ENCODE peak calls at places on chromosomes 6 and 20, in nine cellular contexts. X, J, K, T, R, O, L, S and Q are unnamed samples.

GRCh38 chr20:50579511-50579910 is 69.3 kb downstream of the PTPN1 start:
- DNase-seq in X (no peak), J (no peak), K (no peak), T (no peak), R (no peak), O (no peak), L (no peak), S (no peak), Q (no peak)

GRCh38 chr20:61853073-61854005 is 212.3 kb downstream of the TAF4 start:
- DNase-seq in X (no peak), J (peak), K (no peak), T (no peak), R (no peak), O (no peak), L (no peak), S (no peak), Q (no peak)

GRCh38 chr6:142387997-142388815 is 86.4 kb downstream of the ADGRG6 start:
- DNase-seq in X (peak), J (peak), K (no peak), T (peak), R (no peak), O (no peak), L (peak), S (peak), Q (no peak)

GRCh38 chr6:40326689-40327404 is 260.3 kb downstream of the LRFN2 start:
- DNase-seq in X (no peak), J (peak), K (no peak), T (no peak), R (no peak), O (no peak), L (no peak), S (no peak), Q (no peak)

GRCh38 chr6:155314773-155315515 is 660 bp upstream of the TFB1M start:
- DNase-seq in X (peak), J (peak), K (peak), T (peak), R (peak), O (peak), L (peak), S (peak), Q (peak)

GRCh38 chr6:128370072-128370471 is 150.3 kb downstream of the PTPRK start:
- DNase-seq in X (peak), J (no peak), K (peak), T (peak), R (no peak), O (no peak), L (peak), S (peak), Q (no peak)

GRCh38 chr6:25244865-25245264 is 34.3 kb upstream of the CARMIL1 start:
- DNase-seq in X (no peak), J (no peak), K (no peak), T (no peak), R (peak), O (no peak), L (no peak), S (no peak), Q (no peak)

GRCh38 chr6:86203044-86203443 is 560.4 kb upstream of the SYNCRIP start:
- DNase-seq in X (no peak), J (no peak), K (no peak), T (no peak), R (no peak), O (no peak), L (no peak), S (no peak), Q (no peak)

GRCh38 chr6:169810066-169810989 is 58.9 kb downstream of the ERMARD start:
- DNase-seq in X (no peak), J (peak), K (no peak), T (no peak), R (no peak), O (no peak), L (no peak), S (no peak), Q (no peak)

GRCh38 chr6:26250806-26251075 is 114.3 kb upstream of the BTN3A2 start:
- DNase-seq in X (no peak), J (no peak), K (no peak), T (no peak), R (no peak), O (no peak), L (no peak), S (peak), Q (no peak)

GRCh38 chr20:59165794-59166709 is 2.4 kb downstream of the ZNF831 start:
- DNase-seq in X (no peak), J (no peak), K (no peak), T (no peak), R (no peak), O (no peak), L (no peak), S (no peak), Q (no peak)

GRCh38 chr6:37459981-37460800 is 27.2 kb downstream of the CMTR1 start:
- DNase-seq in X (no peak), J (no peak), K (no peak), T (no peak), R (no peak), O (no peak), L (no peak), S (peak), Q (no peak)

GRCh38 chr6:31462026-31462963 is 35.6 kb upstream of the MICB start:
- DNase-seq in X (peak), J (no peak), K (no peak), T (peak), R (no peak), O (no peak), L (peak), S (peak), Q (peak)

GRCh38 chr6:43231053-43231452 is 1.8 kb upstream of the DNPH1 start:
- DNase-seq in X (no peak), J (no peak), K (no peak), T (no peak), R (no peak), O (no peak), L (no peak), S (no peak), Q (no peak)

GRCh38 chr6:163127587-163127986 is 286.9 kb upstream of the QKI start:
- DNase-seq in X (no peak), J (no peak), K (no peak), T (no peak), R (no peak), O (no peak), L (no peak), S (no peak), Q (no peak)

GRCh38 chr6:107695061-107695715 is 128.9 kb downstream of the SCML4 start:
- DNase-seq in X (no peak), J (no peak), K (no peak), T (no peak), R (no peak), O (no peak), L (no peak), S (peak), Q (no peak)

GRCh38 chr20:53774487-53775203 is 181.0 kb upstream of the ZNF217 start:
- DNase-seq in X (peak), J (no peak), K (peak), T (peak), R (no peak), O (no peak), L (peak), S (peak), Q (peak)

GRCh38 chr6:37860226-37860839 is 40.8 kb downstream of the ZFAND3 start:
- DNase-seq in X (peak), J (peak), K (no peak), T (peak), R (peak), O (no peak), L (peak), S (peak), Q (no peak)

GRCh38 chr6:150641398-150642139 is 41.9 kb downstream of the PLEKHG1 start:
- DNase-seq in X (peak), J (peak), K (no peak), T (no peak), R (peak), O (no peak), L (peak), S (no peak), Q (no peak)

GRCh38 chr20:49627329-49627761 is 59.4 kb upstream of the PTGIS start:
- DNase-seq in X (no peak), J (no peak), K (no peak), T (no peak), R (no peak), O (no peak), L (no peak), S (no peak), Q (no peak)

GRCh38 chr6:148419430-148419829 is 76.8 kb downstream of the SASH1 start:
- DNase-seq in X (no peak), J (no peak), K (no peak), T (no peak), R (no peak), O (no peak), L (no peak), S (no peak), Q (no peak)

GRCh38 chr6:132257561-132257960 is 143.7 kb downstream of the MOXD1 start:
- DNase-seq in X (peak), J (no peak), K (no peak), T (no peak), R (no peak), O (no peak), L (no peak), S (peak), Q (no peak)